ENCODE peak calls at places on chromosomes 3 and 15, in eight cellular contexts. A is IMR-90, R is endothelial cell of umbilical vein, I is neural progenitor cell, V is A549, H is PC-9, E is mesendoderm, Y is neuronal stem cell. P is an unnamed sample.

GRCh38 chr3:127686512-127686894 is 13.8 kb downstream of the ABTB1 start:
- DNase-seq in R (no peak), V (no peak), A (no peak), I (no peak), H (no peak), E (no peak), Y (no peak), P (no peak)

GRCh38 chr15:67059127-67059553 is 6.3 kb upstream of the SMAD3 start:
- DNase-seq in E (no peak), Y (no peak), R (no peak), V (no peak), H (no peak), I (no peak), A (no peak), P (no peak)

GRCh38 chr3:69297525-69297924 is 88.4 kb downstream of the FRMD4B start:
- DNase-seq in A (no peak), Y (no peak), R (no peak), V (no peak), E (no peak), I (no peak), H (no peak), P (no peak)

GRCh38 chr3:129942296-129942695 is 32.2 kb upstream of the TRH start:
- DNase-seq in A (peak; percentile 49), Y (peak; percentile 79), R (peak; percentile 75), I (peak; percentile 89), V (peak; percentile 70), E (peak; percentile 90), H (no peak), P (peak; percentile 83)

GRCh38 chr3:39971450-39972081 is 162.2 kb downstream of the MYRIP start:
- DNase-seq in V (no peak), H (no peak), E (no peak), R (no peak), I (no peak), Y (no peak), A (no peak), P (no peak)

GRCh38 chr3:127019449-127019848 is 36.5 kb downstream of the PLXNA1 start:
- DNase-seq in V (no peak), A (peak; percentile 45), I (no peak), Y (no peak), R (no peak), E (peak; percentile 46), H (peak; percentile 56), P (no peak)

GRCh38 chr3:19348929-19349564 is 200.7 kb downstream of the KCNH8 start:
- DNase-seq in A (peak; percentile 1), I (peak; percentile 48), Y (no peak), V (peak; percentile 36), R (no peak), H (no peak), E (peak; percentile 30), P (peak; percentile 75)

GRCh38 chr3:121974601-121975111 is 47.4 kb downstream of the ILDR1 start:
- DNase-seq in A (no peak), Y (no peak), I (no peak), E (no peak), H (peak; percentile 63), R (no peak), V (no peak), P (no peak)

GRCh38 chr3:105629725-105630124 is 239.1 kb downstream of the CBLB start:
- DNase-seq in E (no peak), V (no peak), H (no peak), I (no peak), R (no peak), A (peak; percentile 73), Y (no peak), P (no peak)

GRCh38 chr3:152557302-152557999 is 277.5 kb upstream of the P2RY1 start:
- DNase-seq in H (no peak), R (no peak), A (no peak), Y (no peak), I (no peak), V (no peak), E (no peak), P (no peak)

GRCh38 chr3:71185733-71186455 is 397.6 kb downstream of the FOXP1 start:
- DNase-seq in R (peak; percentile 71), I (no peak), Y (no peak), H (no peak), V (peak; percentile 24), A (peak; percentile 82), E (no peak), P (peak; percentile 67)

GRCh38 chr15:61480863-61481262 is 251.8 kb upstream of the RORA start:
- DNase-seq in V (no peak), E (no peak), H (no peak), I (peak; percentile 16), A (no peak), Y (no peak), R (no peak), P (no peak)

GRCh38 chr3:71393093-71393492 is 190.4 kb downstream of the FOXP1 start:
- DNase-seq in R (peak; percentile 37), E (no peak), I (no peak), H (no peak), V (no peak), A (peak; percentile 23), Y (no peak), P (peak; percentile 60)

GRCh38 chr3:151315136-151315535 is 1.5 kb downstream of the GPR87 start:
- DNase-seq in R (no peak), Y (no peak), V (no peak), A (peak; percentile 56), I (no peak), E (peak; percentile 70), H (peak; percentile 55), P (no peak)

GRCh38 chr3:151314593-151314992 is 2.0 kb downstream of the GPR87 start:
- DNase-seq in Y (no peak), I (no peak), V (no peak), E (peak; percentile 47), R (no peak), H (no peak), A (no peak), P (no peak)

GRCh38 chr3:151314132-151314531 is 2.5 kb downstream of the GPR87 start:
- DNase-seq in E (no peak), H (no peak), Y (no peak), I (no peak), A (no peak), R (no peak), V (no peak), P (no peak)

GRCh38 chr3:151316267-151316991 is at the start of gene GPR87:
- DNase-seq in I (no peak), V (peak; percentile 39), E (peak; percentile 90), Y (no peak), A (peak; percentile 49), R (no peak), H (peak; percentile 98), P (no peak)

DNA sequence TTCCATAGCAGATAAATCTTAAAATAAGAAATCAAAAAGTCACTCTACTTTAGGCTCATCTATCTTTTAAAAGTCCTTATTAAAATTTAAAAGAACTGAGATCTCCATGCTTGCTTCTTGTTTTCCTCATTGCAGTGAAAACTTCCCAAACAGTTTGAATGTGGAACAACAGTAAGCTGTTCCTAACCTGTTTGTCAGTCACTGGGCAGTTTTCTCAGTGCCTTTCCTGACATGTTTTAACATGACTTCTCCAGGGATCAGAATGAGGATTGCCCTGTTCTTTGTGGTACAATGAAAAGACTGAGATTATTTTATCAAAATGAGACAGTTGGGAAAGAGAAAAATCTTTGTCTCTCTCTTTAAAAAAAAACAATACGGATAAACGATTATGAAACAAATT is 774 bp downstream of the GPR87 start:
- DNase-seq in Y (no peak), H (no peak), V (no peak), I (no peak), E (no peak), A (no peak), R (no peak), P (no peak)
- H3K4me2 ChIP-seq in Y (no peak overlapping the region), H (peak overlapping the region; percentile 79), V (no peak overlapping the region), I (no peak overlapping the region), E (no peak overlapping the region), A (no peak overlapping the region), R (no peak overlapping the region), P (no peak overlapping the region)

DNA sequence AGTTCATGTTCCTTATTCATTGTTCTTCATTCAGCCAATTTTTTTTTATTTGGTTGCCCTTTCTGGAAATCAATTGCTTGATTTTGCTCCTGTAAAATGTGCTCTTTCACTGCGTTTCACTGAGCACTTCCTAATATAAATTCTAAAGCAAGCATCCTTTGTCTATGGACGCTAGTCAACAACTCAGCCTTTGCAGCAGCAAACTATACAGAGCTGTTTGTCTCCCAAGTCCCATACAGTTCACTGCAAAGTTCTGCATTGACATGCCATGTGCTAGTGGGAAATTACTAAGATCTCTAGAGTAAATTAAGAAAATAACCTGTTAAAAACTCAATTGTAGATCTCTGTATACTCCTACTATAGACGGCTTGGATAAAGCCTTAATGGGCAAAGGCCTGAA is 130.1 kb upstream of the BHLHE40 start:
- DNase-seq in A (no peak), V (no peak), R (peak; percentile 38), H (no peak), Y (no peak), I (no peak), E (no peak), P (no peak)
- H3K27ac ChIP-seq in A (no peak overlapping the region), V (no peak overlapping the region), R (no peak overlapping the region), H (no peak overlapping the region), Y (no peak overlapping the region), I (no peak overlapping the region), E (no peak overlapping the region), P (no peak overlapping the region)

DNA sequence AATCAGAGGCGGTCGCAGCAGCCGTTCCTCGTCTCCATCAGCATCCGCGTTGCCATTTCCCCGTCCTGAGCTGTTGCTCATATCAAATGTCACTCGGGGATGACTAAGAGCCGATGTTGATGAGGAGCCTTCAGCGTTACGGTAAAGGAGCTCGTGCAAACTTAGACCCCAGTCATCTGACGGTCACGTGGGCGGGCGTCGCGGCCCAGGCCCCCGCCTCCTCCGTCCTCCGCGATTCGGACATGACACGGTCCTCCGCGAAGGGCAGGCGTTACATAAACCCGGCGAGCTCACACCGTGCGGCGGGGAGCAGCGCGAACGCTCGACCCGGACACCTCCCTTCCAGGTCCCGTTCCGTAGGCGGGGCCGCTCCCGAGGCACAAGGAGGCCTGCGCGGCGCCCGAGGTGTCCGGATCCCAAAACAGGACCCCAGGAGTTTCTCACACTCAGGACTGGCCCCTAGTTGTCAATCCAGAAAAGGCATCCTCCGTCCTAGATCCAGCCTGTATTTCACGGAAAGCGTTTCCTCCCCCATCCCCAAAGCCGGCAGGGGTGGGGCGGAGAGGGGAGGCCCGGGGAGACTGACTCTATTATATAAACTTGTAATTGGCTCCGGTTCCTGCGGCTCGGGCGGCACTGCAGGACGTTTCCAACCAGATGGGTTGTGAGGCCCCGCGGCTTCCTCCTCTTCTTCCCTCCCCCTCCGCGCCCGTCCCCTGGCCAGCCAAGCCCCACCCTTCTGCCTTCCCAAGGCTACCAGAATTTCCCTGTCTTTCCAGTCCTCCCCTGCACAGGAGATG is 100.0 kb upstream of the IGF1R start:
- DNase-seq in Y (peak; percentile 56), I (peak; percentile 80), A (peak; percentile 73), H (no peak), E (peak; percentile 90), V (peak; percentile 72), R (peak; percentile 53), P (no peak)
- H3K4me2 ChIP-seq in Y (peak overlapping the region; percentile 92), I (peak overlapping the region; percentile 83), A (peak overlapping the region; percentile 85), H (no peak overlapping the region), E (peak overlapping the region; percentile 83), V (peak overlapping the region; percentile 85), R (peak overlapping the region; percentile 79), P (no peak overlapping the region)

DNA sequence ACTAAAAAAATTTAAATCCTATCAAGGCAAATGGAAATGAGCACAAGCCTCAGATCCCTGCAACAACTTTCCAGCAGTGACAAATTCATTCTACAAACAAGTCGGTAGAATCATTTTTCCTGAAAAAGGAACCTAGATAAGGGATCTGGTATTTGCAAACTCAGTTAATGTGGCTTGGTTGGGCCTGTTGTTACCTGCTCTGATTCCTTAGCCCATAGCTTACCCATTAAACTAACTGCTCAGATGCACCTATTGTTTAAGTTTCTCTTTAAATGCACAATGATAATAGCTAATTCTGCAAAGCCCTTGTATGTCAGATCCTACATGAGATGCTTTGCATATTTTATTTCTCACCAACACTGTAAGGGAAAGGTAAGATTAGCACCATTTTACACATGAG is 377.4 kb upstream of the RGMA start:
- DNase-seq in V (no peak), E (no peak), R (no peak), H (no peak), A (no peak), Y (no peak), I (peak; percentile 28), P (peak; percentile 20)
- H3K27ac ChIP-seq in V (no peak overlapping the region), E (no peak overlapping the region), R (no peak overlapping the region), H (no peak overlapping the region), A (no peak overlapping the region), Y (no peak overlapping the region), I (peak overlapping the region; percentile 55), P (no peak overlapping the region)